ENCODE peak calls at places on chromosomes 13 and 19, in nine cellular contexts. E is SK-N-SH; L is HS-5; B is activated CD8-positive, alpha-beta T cell treated with anti-CD3 and anti-CD28 coated beads, Interleukin-2, amount 10 ng/mL, durations not matched to agents 7 days and 5 days; X is BJ; P is HT-29; M is NCI-H2171 treated with DMSO at 0.1 percent for 48 hours; J is RWPE1; F is AG08395. O is an unnamed sample.

GRCh38 chr19:50313812-50314536 is 15.2 kb downstream of the KCNC3 start:
- DNase-seq in X (no peak), F (no peak), L (no peak), B (no peak), P (no peak), E (peak), M (peak), J (no peak), O (peak)

GRCh38 chr19:29623726-29624488 is 17.8 kb downstream of the POP4 start:
- DNase-seq in J (no peak), X (no peak), L (no peak), B (peak), F (no peak), M (no peak), E (no peak), P (no peak), O (no peak)

GRCh38 chr19:8363803-8364771 is at the start of gene ANGPTL4:
- DNase-seq in B (peak), E (peak), L (peak), P (no peak), J (peak), M (no peak), X (no peak), F (peak), O (peak)

GRCh38 chr13:25406377-25406776 is 34.6 kb downstream of the ATP8A2 start:
- DNase-seq in M (no peak), J (no peak), F (no peak), P (peak), L (no peak), X (no peak), E (no peak), B (no peak), O (no peak)

GRCh38 chr19:50475101-50475568 is 1.2 kb upstream of the EMC10 start:
- DNase-seq in P (no peak), B (no peak), E (no peak), X (no peak), L (no peak), F (no peak), J (no peak), M (no peak), O (no peak)

GRCh38 chr13:114263590-114263989 is 17.8 kb upstream of the UPF3A start:
- DNase-seq in J (no peak), F (no peak), E (no peak), P (no peak), X (no peak), M (peak), L (no peak), B (peak), O (no peak)

GRCh38 chr19:28023064-28023463 is 1189.9 kb downstream of the UQCRFS1 start:
- DNase-seq in L (no peak), X (no peak), M (no peak), E (no peak), J (no peak), F (peak), P (no peak), B (no peak), O (peak)

GRCh38 chr19:43905897-43906296 is 29.2 kb downstream of the ZNF45 start:
- DNase-seq in P (no peak), L (no peak), B (no peak), X (no peak), M (no peak), F (no peak), J (no peak), E (no peak), O (no peak)

GRCh38 chr13:23384111-23384510 is 49.4 kb downstream of the SACS start:
- DNase-seq in M (no peak), P (no peak), E (no peak), L (no peak), B (no peak), J (no peak), X (no peak), F (no peak), O (no peak)

GRCh38 chr13:23899555-23899954 is 2.3 kb upstream of the C1QTNF9B start:
- DNase-seq in L (no peak), E (peak), X (no peak), P (peak), B (peak), J (peak), F (peak), M (peak), O (peak)

GRCh38 chr19:47438793-47439220 is 19.5 kb upstream of the MEIS3 start:
- DNase-seq in J (no peak), F (no peak), B (no peak), X (no peak), M (no peak), E (no peak), P (peak), L (no peak), O (no peak)

GRCh38 chr13:33349996-33350826 is 64.7 kb upstream of the STARD13 start:
- DNase-seq in J (peak), B (no peak), L (no peak), E (peak), X (no peak), F (peak), P (no peak), M (no peak), O (peak)

GRCh38 chr13:99827011-99827410 is 144.6 kb downstream of the ZIC5 start:
- DNase-seq in F (no peak), J (no peak), M (no peak), E (no peak), B (no peak), L (no peak), P (no peak), X (no peak), O (no peak)

GRCh38 chr19:27890206-27890605 is 1322.7 kb downstream of the UQCRFS1 start:
- DNase-seq in J (no peak), P (no peak), F (no peak), B (no peak), X (no peak), M (no peak), L (no peak), E (no peak), O (no peak)

GRCh38 chr19:35140898-35141626 is 2.0 kb upstream of the FXYD7 start:
- DNase-seq in J (peak), M (peak), E (peak), L (no peak), P (peak), B (peak), X (no peak), F (peak), O (peak)

GRCh38 chr19:18629166-18630088 is 7.4 kb upstream of the KLHL26 start:
- DNase-seq in J (no peak), F (no peak), X (no peak), E (no peak), P (no peak), M (peak), B (no peak), L (no peak), O (no peak)

GRCh38 chr19:11160119-11160768 is 4.7 kb upstream of the SPC24 start:
- DNase-seq in E (peak), J (no peak), P (no peak), B (no peak), F (no peak), M (peak), X (no peak), L (no peak), O (no peak)

GRCh38 chr13:94706854-94707399 is 5.4 kb downstream of the SOX21 start:
- DNase-seq in L (no peak), B (no peak), P (no peak), F (no peak), J (no peak), E (peak), M (no peak), X (no peak), O (no peak)

GRCh38 chr13:97466782-97467181 is 32.8 kb downstream of the RAP2A start:
- DNase-seq in P (no peak), B (no peak), F (no peak), J (no peak), X (no peak), M (no peak), E (no peak), L (no peak), O (no peak)

GRCh38 chr13:109835321-109835720 is 48.9 kb upstream of the IRS2 start:
- DNase-seq in E (no peak), B (no peak), J (no peak), F (no peak), L (no peak), M (peak), X (no peak), P (no peak), O (no peak)

GRCh38 chr19:53879145-53880037 is 2.6 kb upstream of the PRKCG start:
- DNase-seq in X (peak), J (peak), E (peak), B (peak), M (peak), P (peak), L (no peak), F (peak), O (peak)

GRCh38 chr19:6227941-6228325 is 51.8 kb downstream of the MLLT1 start:
- DNase-seq in M (no peak), P (no peak), B (no peak), X (no peak), E (no peak), J (no peak), F (no peak), L (no peak), O (no peak)

GRCh38 chr19:16013181-16013850 is 63.0 kb upstream of the TPM4 start:
- DNase-seq in X (no peak), M (no peak), F (no peak), P (no peak), J (no peak), B (no peak), E (no peak), L (no peak), O (no peak)

GRCh38 chr19:41726493-41726892 is 18.1 kb downstream of the CEACAM5 start:
- DNase-seq in M (no peak), L (no peak), J (no peak), B (no peak), E (no peak), X (no peak), F (no peak), P (no peak), O (no peak)

GRCh38 chr13:44685641-44686040 is 109.5 kb upstream of the TSC22D1 start:
- DNase-seq in J (no peak), F (no peak), P (no peak), X (no peak), E (no peak), M (no peak), B (peak), L (no peak), O (no peak)

GRCh38 chr13:35791191-35791902 is 314.9 kb upstream of the MAB21L1 start:
- DNase-seq in E (no peak), L (no peak), M (no peak), B (no peak), F (peak), P (no peak), J (no peak), X (peak), O (no peak)

GRCh38 chr19:38304866-38305429 is 897 bp downstream of the C19orf33 start:
- DNase-seq in P (peak), F (no peak), B (no peak), E (peak), X (no peak), J (peak), M (no peak), L (no peak), O (peak)

GRCh38 chr13:107144432-107144831 is 576.5 kb upstream of the ARGLU1 start:
- DNase-seq in F (no peak), E (no peak), M (peak), L (no peak), P (peak), X (no peak), B (no peak), J (no peak), O (no peak)

GRCh38 chr19:3575949-3576673 is 3.4 kb downstream of the HMG20B start:
- DNase-seq in F (no peak), P (no peak), M (no peak), B (no peak), L (no peak), X (no peak), J (no peak), E (peak), O (no peak)

GRCh38 chr13:99057310-99057975 is 79.6 kb upstream of the DOCK9 start:
- DNase-seq in X (no peak), J (peak), F (peak), M (no peak), P (no peak), E (no peak), B (no peak), L (no peak), O (no peak)

GRCh38 chr19:27993619-27994018 is 1219.3 kb downstream of the UQCRFS1 start:
- DNase-seq in P (no peak), E (no peak), X (no peak), J (no peak), B (no peak), L (no peak), M (no peak), F (no peak), O (no peak)

GRCh38 chr19:55250262-55251036 is 8.4 kb downstream of the PPP6R1 start:
- DNase-seq in F (no peak), E (no peak), P (no peak), X (no peak), J (no peak), M (no peak), B (no peak), L (no peak), O (no peak)

GRCh38 chr19:6015841-6016545 is 38.1 kb upstream of the RANBP3 start:
- DNase-seq in B (no peak), J (no peak), E (peak), F (no peak), X (no peak), P (no peak), M (no peak), L (no peak), O (no peak)

GRCh38 chr13:44309771-44310767 is 63.6 kb upstream of the SERP2 start:
- DNase-seq in L (no peak), B (no peak), X (no peak), J (no peak), P (no peak), F (no peak), M (peak), E (no peak), O (no peak)

GRCh38 chr13:62684359-62684758 is 1268.7 kb upstream of the PCDH20 start:
- DNase-seq in J (no peak), B (no peak), M (no peak), E (no peak), X (no peak), F (no peak), P (no peak), L (no peak), O (no peak)

GRCh38 chr19:50718255-50719118 is 1.1 kb downstream of the SHANK1 start:
- DNase-seq in P (no peak), M (no peak), B (no peak), E (peak), L (no peak), J (no peak), X (no peak), F (no peak), O (no peak)

GRCh38 chr19:42074513-42075363 is 1.2 kb upstream of the ZNF574 start:
- DNase-seq in X (no peak), J (peak), B (peak), P (no peak), E (peak), M (no peak), L (no peak), F (no peak), O (peak)

GRCh38 chr19:17854061-17854460 is 5.6 kb upstream of the RPL18A start:
- DNase-seq in M (no peak), F (no peak), X (no peak), P (no peak), J (no peak), E (no peak), L (no peak), B (no peak), O (no peak)

GRCh38 chr13:25652764-25653163 is 281.0 kb downstream of the ATP8A2 start:
- DNase-seq in E (no peak), J (no peak), M (peak), L (no peak), F (no peak), B (no peak), P (no peak), X (no peak), O (no peak)

O was measured in hepatocyte.